ENCODE peak calls at places on chromosomes 5 and 9, in ten cellular contexts. One of them, this sample, is unnamed. For H3K27me3, the result is how much of the 10 kb centered on the place peaks cover.

GRCh38 chr9:129178579-129178909 is 483 bp upstream of the IER5L start:
- DNase-seq in heart left ventricle: no peak
- DNase-seq in HL-60: no peak
- DNase-seq in psoas muscle: no peak
- DNase-seq in CD4-positive, alpha-beta T cell: no peak
- DNase-seq in lung: no peak
- DNase-seq in GM12878: no peak
- DNase-seq in heart right ventricle: no peak
- DNase-seq in GM23338: no peak
- DNase-seq in cardiac muscle cell: no peak
- DNase-seq in this sample: no peak

GRCh38 chr5:142981886-142982820 is 212.0 kb downstream of the ARHGAP26 start:
- DNase-seq in heart left ventricle: peak
- DNase-seq in HL-60: no peak
- DNase-seq in psoas muscle: peak
- DNase-seq in CD4-positive, alpha-beta T cell: no peak
- DNase-seq in lung: peak
- DNase-seq in GM12878: no peak
- DNase-seq in heart right ventricle: peak
- DNase-seq in GM23338: peak
- DNase-seq in cardiac muscle cell: peak
- DNase-seq in this sample: peak

GRCh38 chr9:81318571-81318970 is 370.8 kb downstream of the TLE1 start:
- DNase-seq in heart left ventricle: no peak
- DNase-seq in HL-60: no peak
- DNase-seq in psoas muscle: no peak
- DNase-seq in CD4-positive, alpha-beta T cell: no peak
- DNase-seq in lung: no peak
- DNase-seq in GM12878: no peak
- DNase-seq in heart right ventricle: no peak
- DNase-seq in GM23338: no peak
- DNase-seq in cardiac muscle cell: peak
- DNase-seq in this sample: no peak

GRCh38 chr9:5441043-5441442 is 3.3 kb upstream of the PLGRKT start:
- DNase-seq in heart left ventricle: no peak
- DNase-seq in HL-60: no peak
- DNase-seq in psoas muscle: no peak
- DNase-seq in CD4-positive, alpha-beta T cell: no peak
- DNase-seq in lung: no peak
- DNase-seq in GM12878: no peak
- DNase-seq in heart right ventricle: no peak
- DNase-seq in GM23338: no peak
- DNase-seq in cardiac muscle cell: peak
- DNase-seq in this sample: no peak

GRCh38 chr5:75567710-75568109 is 43.5 kb upstream of the ANKDD1B start:
- DNase-seq in heart left ventricle: no peak
- DNase-seq in HL-60: peak
- DNase-seq in psoas muscle: no peak
- DNase-seq in CD4-positive, alpha-beta T cell: no peak
- DNase-seq in lung: no peak
- DNase-seq in GM12878: peak
- DNase-seq in heart right ventricle: no peak
- DNase-seq in GM23338: no peak
- DNase-seq in cardiac muscle cell: peak
- DNase-seq in this sample: no peak

GRCh38 chr9:121774715-121775613 is 123.5 kb downstream of the DAB2IP start:
- DNase-seq in heart left ventricle: peak
- DNase-seq in HL-60: no peak
- DNase-seq in psoas muscle: no peak
- DNase-seq in CD4-positive, alpha-beta T cell: no peak
- DNase-seq in lung: no peak
- DNase-seq in GM12878: no peak
- DNase-seq in heart right ventricle: peak
- DNase-seq in GM23338: no peak
- DNase-seq in cardiac muscle cell: no peak
- DNase-seq in this sample: no peak

GRCh38 chr5:149681252-149681651 is 48.9 kb upstream of the PPARGC1B start:
- DNase-seq in heart left ventricle: peak
- DNase-seq in HL-60: no peak
- DNase-seq in psoas muscle: no peak
- DNase-seq in CD4-positive, alpha-beta T cell: no peak
- DNase-seq in lung: no peak
- DNase-seq in GM12878: no peak
- DNase-seq in heart right ventricle: peak
- DNase-seq in GM23338: no peak
- DNase-seq in cardiac muscle cell: no peak
- DNase-seq in this sample: no peak

GRCh38 chr5:5798041-5798827 is 375.8 kb downstream of the ICE1 start:
- DNase-seq in heart left ventricle: no peak
- DNase-seq in HL-60: no peak
- DNase-seq in psoas muscle: no peak
- DNase-seq in CD4-positive, alpha-beta T cell: no peak
- DNase-seq in lung: no peak
- DNase-seq in GM12878: no peak
- DNase-seq in heart right ventricle: no peak
- DNase-seq in GM23338: no peak
- DNase-seq in cardiac muscle cell: no peak
- DNase-seq in this sample: no peak

GRCh38 chr5:61349935-61350334 is 17.9 kb downstream of the ZSWIM6 start:
- DNase-seq in heart left ventricle: no peak
- DNase-seq in HL-60: no peak
- DNase-seq in psoas muscle: no peak
- DNase-seq in CD4-positive, alpha-beta T cell: no peak
- DNase-seq in lung: no peak
- DNase-seq in GM12878: no peak
- DNase-seq in heart right ventricle: no peak
- DNase-seq in GM23338: no peak
- DNase-seq in cardiac muscle cell: no peak
- DNase-seq in this sample: no peak

GRCh38 chr5:76787237-76787636 is 31.6 kb upstream of the F2RL1 start:
- DNase-seq in heart left ventricle: peak
- DNase-seq in HL-60: no peak
- DNase-seq in psoas muscle: peak
- DNase-seq in CD4-positive, alpha-beta T cell: no peak
- DNase-seq in lung: no peak
- DNase-seq in GM12878: no peak
- DNase-seq in heart right ventricle: peak
- DNase-seq in GM23338: no peak
- DNase-seq in cardiac muscle cell: peak
- DNase-seq in this sample: no peak

GRCh38 chr9:93093449-93094293 is 2.3 kb upstream of the CARD19 start:
- DNase-seq in heart left ventricle: peak
- DNase-seq in HL-60: no peak
- DNase-seq in psoas muscle: peak
- DNase-seq in CD4-positive, alpha-beta T cell: no peak
- DNase-seq in lung: no peak
- DNase-seq in GM12878: no peak
- DNase-seq in heart right ventricle: no peak
- DNase-seq in GM23338: no peak
- DNase-seq in cardiac muscle cell: no peak
- DNase-seq in this sample: peak

GRCh38 chr9:98894766-98895165 is 48.9 kb upstream of the COL15A1 start:
- DNase-seq in heart left ventricle: no peak
- DNase-seq in HL-60: no peak
- DNase-seq in psoas muscle: no peak
- DNase-seq in CD4-positive, alpha-beta T cell: no peak
- DNase-seq in lung: no peak
- DNase-seq in GM12878: no peak
- DNase-seq in heart right ventricle: no peak
- DNase-seq in GM23338: no peak
- DNase-seq in cardiac muscle cell: no peak
- DNase-seq in this sample: no peak
- H3K27ac ChIP-seq in heart left ventricle: no peak
- H3K27ac ChIP-seq in HL-60: no peak
- H3K27ac ChIP-seq in psoas muscle: no peak
- H3K27ac ChIP-seq in CD4-positive, alpha-beta T cell: no peak
- H3K27ac ChIP-seq in lung: no peak
- H3K27ac ChIP-seq in GM12878: no peak
- H3K27ac ChIP-seq in heart right ventricle: no peak
- H3K27ac ChIP-seq in GM23338: no peak
- H3K27ac ChIP-seq in cardiac muscle cell: no peak
- H3K27ac ChIP-seq in this sample: no peak

GRCh38 chr5:69285448-69286116 is 47.0 kb downstream of the CCDC125 start:
- DNase-seq in heart left ventricle: no peak
- DNase-seq in HL-60: no peak
- DNase-seq in psoas muscle: no peak
- DNase-seq in CD4-positive, alpha-beta T cell: no peak
- DNase-seq in lung: no peak
- DNase-seq in GM12878: no peak
- DNase-seq in heart right ventricle: no peak
- DNase-seq in GM23338: peak
- DNase-seq in cardiac muscle cell: no peak
- DNase-seq in this sample: no peak
- TF ChIP-seq CTCF in heart left ventricle: no peak
- TF ChIP-seq CTCF in HL-60: no peak
- TF ChIP-seq CTCF in psoas muscle: no peak
- TF ChIP-seq CTCF in CD4-positive, alpha-beta T cell: no peak
- TF ChIP-seq CTCF in lung: no peak
- TF ChIP-seq CTCF in GM12878: no peak
- TF ChIP-seq CTCF in heart right ventricle: no peak
- TF ChIP-seq CTCF in GM23338: no peak
- TF ChIP-seq CTCF in cardiac muscle cell: no peak
- TF ChIP-seq CTCF in this sample: no peak

GRCh38 chr5:154472871-154473580 is 5.0 kb downstream of the HAND1 start:
- DNase-seq in heart left ventricle: no peak
- DNase-seq in HL-60: no peak
- DNase-seq in psoas muscle: peak
- DNase-seq in CD4-positive, alpha-beta T cell: no peak
- DNase-seq in lung: no peak
- DNase-seq in GM12878: no peak
- DNase-seq in heart right ventricle: peak
- DNase-seq in GM23338: peak
- DNase-seq in cardiac muscle cell: no peak
- DNase-seq in this sample: no peak
- H3K27me3 ChIP-seq in heart left ventricle: half or more
- H3K27me3 ChIP-seq in HL-60: half or more
- H3K27me3 ChIP-seq in psoas muscle: half or more
- H3K27me3 ChIP-seq in CD4-positive, alpha-beta T cell: half or more
- H3K27me3 ChIP-seq in lung: under half
- H3K27me3 ChIP-seq in GM12878: under half
- H3K27me3 ChIP-seq in heart right ventricle: half or more
- H3K27me3 ChIP-seq in GM23338: half or more
- H3K27me3 ChIP-seq in cardiac muscle cell: half or more
- H3K27me3 ChIP-seq in this sample: half or more

GRCh38 chr9:70477907-70478480 is 63.5 kb upstream of the KLF9 start:
- DNase-seq in heart left ventricle: no peak
- DNase-seq in HL-60: no peak
- DNase-seq in psoas muscle: no peak
- DNase-seq in CD4-positive, alpha-beta T cell: no peak
- DNase-seq in lung: peak
- DNase-seq in GM12878: no peak
- DNase-seq in heart right ventricle: no peak
- DNase-seq in GM23338: no peak
- DNase-seq in cardiac muscle cell: no peak
- DNase-seq in this sample: no peak
- H3K27ac ChIP-seq in heart left ventricle: no peak
- H3K27ac ChIP-seq in HL-60: no peak
- H3K27ac ChIP-seq in psoas muscle: peak
- H3K27ac ChIP-seq in CD4-positive, alpha-beta T cell: no peak
- H3K27ac ChIP-seq in lung: peak
- H3K27ac ChIP-seq in GM12878: no peak
- H3K27ac ChIP-seq in heart right ventricle: peak
- H3K27ac ChIP-seq in GM23338: no peak
- H3K27ac ChIP-seq in cardiac muscle cell: no peak
- H3K27ac ChIP-seq in this sample: peak

GRCh38 chr5:41524174-41524573 is 13.8 kb upstream of the PLCXD3 start:
- DNase-seq in heart left ventricle: no peak
- DNase-seq in HL-60: peak
- DNase-seq in psoas muscle: no peak
- DNase-seq in CD4-positive, alpha-beta T cell: no peak
- DNase-seq in lung: no peak
- DNase-seq in GM12878: no peak
- DNase-seq in heart right ventricle: no peak
- DNase-seq in GM23338: peak
- DNase-seq in cardiac muscle cell: peak
- DNase-seq in this sample: no peak
- TF ChIP-seq CTCF in heart left ventricle: no peak
- TF ChIP-seq CTCF in HL-60: peak
- TF ChIP-seq CTCF in psoas muscle: no peak
- TF ChIP-seq CTCF in CD4-positive, alpha-beta T cell: no peak
- TF ChIP-seq CTCF in lung: no peak
- TF ChIP-seq CTCF in GM12878: peak
- TF ChIP-seq CTCF in heart right ventricle: peak
- TF ChIP-seq CTCF in GM23338: peak
- TF ChIP-seq CTCF in cardiac muscle cell: peak
- TF ChIP-seq CTCF in this sample: no peak

GRCh38 chr5:73228052-73228451 is 55.1 kb downstream of the TMEM174 start:
- DNase-seq in heart left ventricle: no peak
- DNase-seq in HL-60: no peak
- DNase-seq in psoas muscle: no peak
- DNase-seq in CD4-positive, alpha-beta T cell: no peak
- DNase-seq in lung: no peak
- DNase-seq in GM12878: no peak
- DNase-seq in heart right ventricle: no peak
- DNase-seq in GM23338: no peak
- DNase-seq in cardiac muscle cell: no peak
- DNase-seq in this sample: no peak
- H3K27me3 ChIP-seq in heart left ventricle: under half
- H3K27me3 ChIP-seq in HL-60: under half
- H3K27me3 ChIP-seq in psoas muscle: under half
- H3K27me3 ChIP-seq in CD4-positive, alpha-beta T cell: half or more
- H3K27me3 ChIP-seq in lung: under half
- H3K27me3 ChIP-seq in GM12878: under half
- H3K27me3 ChIP-seq in heart right ventricle: half or more
- H3K27me3 ChIP-seq in GM23338: half or more
- H3K27me3 ChIP-seq in cardiac muscle cell: half or more
- H3K27me3 ChIP-seq in this sample: half or more

DNA sequence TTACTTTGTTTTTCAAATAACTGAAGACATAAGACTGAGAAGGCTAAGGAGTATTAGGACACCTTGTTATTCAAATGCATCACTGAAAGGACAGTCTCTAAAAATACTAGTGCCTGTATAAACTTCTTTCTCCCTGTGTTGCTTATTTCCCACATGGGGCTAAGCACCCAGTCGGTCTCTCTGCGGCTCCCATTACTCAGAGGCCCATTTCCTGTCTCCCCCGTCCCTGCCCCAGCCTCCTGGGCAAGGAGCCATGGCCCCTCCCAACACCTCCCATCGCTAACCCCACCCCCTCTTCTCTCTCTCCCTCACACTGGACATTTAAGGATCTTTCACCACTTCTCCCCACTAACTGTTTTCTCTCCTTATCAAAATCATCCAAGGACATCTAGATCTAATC is 81.9 kb downstream of the EBF1 start:
- DNase-seq in heart left ventricle: peak
- DNase-seq in HL-60: peak
- DNase-seq in psoas muscle: peak
- DNase-seq in CD4-positive, alpha-beta T cell: no peak
- DNase-seq in lung: no peak
- DNase-seq in GM12878: no peak
- DNase-seq in heart right ventricle: peak
- DNase-seq in GM23338: peak
- DNase-seq in cardiac muscle cell: peak
- DNase-seq in this sample: no peak
- H3K27ac ChIP-seq in heart left ventricle: no peak
- H3K27ac ChIP-seq in HL-60: no peak
- H3K27ac ChIP-seq in psoas muscle: peak
- H3K27ac ChIP-seq in CD4-positive, alpha-beta T cell: no peak
- H3K27ac ChIP-seq in lung: no peak
- H3K27ac ChIP-seq in GM12878: peak
- H3K27ac ChIP-seq in heart right ventricle: peak
- H3K27ac ChIP-seq in GM23338: peak
- H3K27ac ChIP-seq in cardiac muscle cell: no peak
- H3K27ac ChIP-seq in this sample: no peak

GRCh38 chr5:111691508-111691907 is 65.5 kb downstream of the NREP start:
- DNase-seq in heart left ventricle: no peak
- DNase-seq in HL-60: no peak
- DNase-seq in psoas muscle: no peak
- DNase-seq in CD4-positive, alpha-beta T cell: no peak
- DNase-seq in lung: no peak
- DNase-seq in GM12878: no peak
- DNase-seq in heart right ventricle: no peak
- DNase-seq in GM23338: no peak
- DNase-seq in cardiac muscle cell: no peak
- DNase-seq in this sample: no peak
- TF ChIP-seq CTCF in heart left ventricle: no peak
- TF ChIP-seq CTCF in HL-60: no peak
- TF ChIP-seq CTCF in psoas muscle: no peak
- TF ChIP-seq CTCF in CD4-positive, alpha-beta T cell: no peak
- TF ChIP-seq CTCF in lung: no peak
- TF ChIP-seq CTCF in GM12878: no peak
- TF ChIP-seq CTCF in heart right ventricle: no peak
- TF ChIP-seq CTCF in GM23338: no peak
- TF ChIP-seq CTCF in cardiac muscle cell: no peak
- TF ChIP-seq CTCF in this sample: no peak

This sample was measured in transverse colon.